ENCODE peak calls at places on chromosome 6, in eight cellular contexts. G is activated CD4-positive, alpha-beta T cell treated with anti-CD3 and anti-CD28 coated beads for 4 hours; P is uterus; Q is GM18507; X is AG08395; Y is stimulated activated CD8-positive, alpha-beta memory T cell treated with anti-CD3 and anti-CD28 coated beads, Interleukin-2, amount 100 ng/mL, for 48 hours; B is A172; D is GM19239. A is an unnamed sample.

GRCh38 chr6:4624726-4625125 is 151.5 kb upstream of the CDYL start:
- DNase-seq in G (no peak), P (no peak), Q (no peak), X (peak), Y (no peak), B (no peak), D (no peak), A (no peak)

GRCh38 chr6:19697744-19698290 is 139.4 kb upstream of the ID4 start:
- DNase-seq in G (no peak), P (no peak), Q (no peak), X (peak), Y (no peak), B (peak), D (no peak), A (no peak)

GRCh38 chr6:151095538-151096254 is 144.1 kb upstream of the AKAP12 start:
- DNase-seq in G (no peak), P (no peak), Q (no peak), X (no peak), Y (no peak), B (no peak), D (no peak), A (no peak)

GRCh38 chr6:156652231-156652750 is 124.9 kb upstream of the ARID1B start:
- DNase-seq in G (no peak), P (no peak), Q (no peak), X (no peak), Y (no peak), B (no peak), D (no peak), A (no peak)

GRCh38 chr6:136037246-136037884 is 185.9 kb downstream of the PDE7B start:
- DNase-seq in G (no peak), P (peak), Q (no peak), X (peak), Y (peak), B (no peak), D (no peak), A (peak)

GRCh38 chr6:27553123-27553904 is 80.4 kb upstream of the ZNF184 start:
- DNase-seq in G (no peak), P (no peak), Q (peak), X (no peak), Y (peak), B (peak), D (no peak), A (no peak)

GRCh38 chr6:116406678-116407345 is 36.1 kb downstream of the DSE start:
- DNase-seq in G (no peak), P (no peak), Q (no peak), X (peak), Y (no peak), B (no peak), D (no peak), A (no peak)

GRCh38 chr6:28634758-28635546 is 109.3 kb downstream of the GPX5 start:
- DNase-seq in G (no peak), P (no peak), Q (no peak), X (peak), Y (no peak), B (peak), D (no peak), A (no peak)

GRCh38 chr6:145498425-145498824 is 236.9 kb downstream of the EPM2A start:
- DNase-seq in G (no peak), P (no peak), Q (no peak), X (no peak), Y (no peak), B (no peak), D (no peak), A (no peak)

GRCh38 chr6:131001945-131002661 is 60.9 kb downstream of the EPB41L2 start:
- DNase-seq in G (no peak), P (no peak), Q (no peak), X (no peak), Y (no peak), B (no peak), D (no peak), A (no peak)

GRCh38 chr6:30322527-30323501 is 3.9 kb upstream of the TRIM39 start:
- DNase-seq in G (peak), P (no peak), Q (no peak), X (peak), Y (no peak), B (peak), D (no peak), A (no peak)

GRCh38 chr6:45613678-45614077 is 235.9 kb upstream of the SUPT3H start:
- DNase-seq in G (no peak), P (peak), Q (no peak), X (peak), Y (no peak), B (no peak), D (no peak), A (no peak)

GRCh38 chr6:43532201-43532600 is 15.3 kb downstream of the POLR1C start:
- DNase-seq in G (no peak), P (no peak), Q (no peak), X (no peak), Y (no peak), B (no peak), D (no peak), A (no peak)

GRCh38 chr6:32968093-32968769 is at the start of gene BRD2:
- DNase-seq in G (peak), P (peak), Q (peak), X (peak), Y (peak), B (peak), D (no peak), A (peak)

GRCh38 chr6:14635195-14635594 is 517.6 kb downstream of the CD83 start:
- DNase-seq in G (peak), P (no peak), Q (no peak), X (no peak), Y (no peak), B (no peak), D (peak), A (no peak)

GRCh38 chr6:29887819-29888581 is 54.3 kb upstream of the HLA-A start:
- DNase-seq in G (peak), P (peak), Q (peak), X (peak), Y (peak), B (no peak), D (peak), A (peak)

GRCh38 chr6:45981046-45981445 is 34.6 kb downstream of the CLIC5 start:
- DNase-seq in G (no peak), P (no peak), Q (no peak), X (no peak), Y (no peak), B (no peak), D (no peak), A (no peak)

GRCh38 chr6:9481292-9482029 is 933.4 kb downstream of the TFAP2A start:
- DNase-seq in G (no peak), P (no peak), Q (no peak), X (no peak), Y (no peak), B (no peak), D (no peak), A (no peak)

GRCh38 chr6:154950979-154951378 is 44.1 kb upstream of the TIAM2 start:
- DNase-seq in G (no peak), P (no peak), Q (no peak), X (no peak), Y (no peak), B (no peak), D (no peak), A (no peak)

GRCh38 chr6:43743682-43744381 is 26.2 kb upstream of the VEGFA start:
- DNase-seq in G (no peak), P (no peak), Q (no peak), X (no peak), Y (no peak), B (no peak), D (no peak), A (no peak)

GRCh38 chr6:167745660-167746376 is 80.9 kb upstream of the AFDN start:
- DNase-seq in G (no peak), P (peak), Q (no peak), X (no peak), Y (no peak), B (no peak), D (no peak), A (peak)

GRCh38 chr6:3403244-3404154 is 53.4 kb downstream of the SLC22A23 start:
- DNase-seq in G (no peak), P (peak), Q (no peak), X (no peak), Y (no peak), B (no peak), D (no peak), A (no peak)

GRCh38 chr6:65638047-65638831 is 68.8 kb downstream of the EYS start:
- DNase-seq in G (no peak), P (no peak), Q (no peak), X (no peak), Y (no peak), B (peak), D (no peak), A (no peak)

GRCh38 chr6:79812195-79812594 is 135.2 kb downstream of the ELOVL4 start:
- DNase-seq in G (no peak), P (no peak), Q (no peak), X (no peak), Y (no peak), B (no peak), D (no peak), A (no peak)

GRCh38 chr6:797479-798077 is 104.6 kb upstream of the EXOC2 start:
- DNase-seq in G (peak), P (no peak), Q (no peak), X (peak), Y (no peak), B (peak), D (no peak), A (peak)

GRCh38 chr6:141290871-141291270 is 841.9 kb upstream of the GJE1 start:
- DNase-seq in G (no peak), P (no peak), Q (no peak), X (no peak), Y (no peak), B (no peak), D (no peak), A (no peak)

GRCh38 chr6:33670971-33671370 is 40.5 kb downstream of the UQCC2 start:
- DNase-seq in G (no peak), P (no peak), Q (no peak), X (no peak), Y (no peak), B (no peak), D (no peak), A (no peak)

GRCh38 chr6:134347141-134347540 is 29.2 kb upstream of the SGK1 start:
- DNase-seq in G (no peak), P (no peak), Q (no peak), X (no peak), Y (no peak), B (no peak), D (no peak), A (no peak)

GRCh38 chr6:24536466-24536865 is 41.7 kb downstream of the ALDH5A1 start:
- DNase-seq in G (no peak), P (no peak), Q (no peak), X (no peak), Y (no peak), B (no peak), D (no peak), A (no peak)

GRCh38 chr6:44166116-44166515 is 7.5 kb downstream of the CAPN11 start:
- DNase-seq in G (no peak), P (no peak), Q (no peak), X (no peak), Y (no peak), B (no peak), D (no peak), A (no peak)

GRCh38 chr6:116447052-116447451 is 14.1 kb upstream of the CALHM6 start:
- DNase-seq in G (no peak), P (no peak), Q (no peak), X (no peak), Y (no peak), B (no peak), D (no peak), A (no peak)

GRCh38 chr6:130233332-130233731 is 10.6 kb upstream of the SAMD3 start:
- DNase-seq in G (no peak), P (no peak), Q (no peak), X (peak), Y (no peak), B (no peak), D (no peak), A (no peak)

GRCh38 chr6:91132461-91132860 is 545.6 kb upstream of the MAP3K7 start:
- DNase-seq in G (no peak), P (no peak), Q (no peak), X (no peak), Y (no peak), B (peak), D (no peak), A (no peak)

GRCh38 chr6:78523622-78524021 is 343.7 kb upstream of the IRAK1BP1 start:
- DNase-seq in G (no peak), P (no peak), Q (no peak), X (no peak), Y (no peak), B (no peak), D (no peak), A (no peak)